ENCODE peak calls at places on chromosome 18, in five cellular contexts. D is prostate gland, J is K562, M is left ventricle myocardium inferior, Q is right atrium auricular region. C is an unnamed sample.
A peak's percentile ranks its signal among the peaks of the same experiment; 100 is the strongest.

GRCh38 chr18:62399781-62400308 is 74.7 kb downstream of the TNFRSF11A start:
- DNase-seq in M (no peak), J (no peak), D (no peak), Q (no peak), C (no peak)

GRCh38 chr18:72826736-72827135 is 41.1 kb downstream of the NETO1 start:
- DNase-seq in D (no peak), J (no peak), M (no peak), Q (no peak), C (no peak)

GRCh38 chr18:62329676-62330454 is 4.8 kb downstream of the TNFRSF11A start:
- DNase-seq in Q (peak; percentile 69), D (peak; percentile 10), J (no peak), M (peak; percentile 59), C (no peak)

GRCh38 chr18:62525611-62526010 is 2.8 kb downstream of the ZCCHC2 start:
- DNase-seq in Q (no peak), J (no peak), M (no peak), D (no peak), C (no peak)

GRCh38 chr18:28736951-28737350 is 560.0 kb upstream of the CDH2 start:
- DNase-seq in M (no peak), J (no peak), Q (no peak), D (no peak), C (no peak)

GRCh38 chr18:59885579-59886163 is 14.1 kb upstream of the PMAIP1 start:
- DNase-seq in M (no peak), J (no peak), Q (no peak), D (no peak), C (no peak)

GRCh38 chr18:68263481-68263880 is 451.4 kb downstream of the TMX3 start:
- DNase-seq in D (no peak), Q (no peak), M (no peak), J (no peak), C (no peak)

GRCh38 chr18:36309436-36310391 is 12.2 kb downstream of the FHOD3 start:
- DNase-seq in J (no peak), Q (peak; percentile 50), M (no peak), D (no peak), C (no peak)

GRCh38 chr18:11042247-11042646 is 107.1 kb downstream of the PIEZO2 start:
- DNase-seq in D (no peak), M (no peak), Q (no peak), J (no peak), C (no peak)

GRCh38 chr18:2396162-2396505 is 175.2 kb downstream of the METTL4 start:
- DNase-seq in D (no peak), M (no peak), J (no peak), Q (no peak), C (no peak)

GRCh38 chr18:45014047-45014501 is 333.4 kb downstream of the SETBP1 start:
- DNase-seq in Q (peak; percentile 62), D (no peak), J (no peak), M (no peak), C (peak; percentile 43)

GRCh38 chr18:30903566-30903965 is 139.0 kb downstream of the DSC3 start:
- DNase-seq in J (no peak), Q (no peak), D (no peak), M (no peak), C (no peak)

GRCh38 chr18:36809590-36810381 is 19.0 kb downstream of the TPGS2 start:
- DNase-seq in Q (no peak), J (peak; percentile 81), D (peak; percentile 35), M (no peak), C (peak; percentile 17)

GRCh38 chr18:62388855-62389760 is 64.0 kb downstream of the TNFRSF11A start:
- DNase-seq in Q (no peak), J (no peak), M (no peak), D (no peak), C (no peak)

GRCh38 chr18:49921278-49922037 is 108.1 kb upstream of the ACAA2 start:
- DNase-seq in M (no peak), J (no peak), Q (no peak), D (no peak), C (no peak)

GRCh38 chr18:45359275-45360009 is 255.8 kb upstream of the SLC14A2 start:
- DNase-seq in Q (no peak), J (no peak), M (no peak), D (no peak), C (no peak)

GRCh38 chr18:2240311-2240705 is 331.0 kb downstream of the METTL4 start:
- DNase-seq in J (no peak), Q (no peak), M (no peak), D (no peak), C (no peak)

GRCh38 chr18:34592961-34593382 is 117.1 kb upstream of the DTNA start:
- DNase-seq in M (peak; percentile 53), Q (peak; percentile 73), J (no peak), D (peak; percentile 14), C (peak; percentile 33)

GRCh38 chr18:62420513-62421209 is 95.6 kb downstream of the TNFRSF11A start:
- DNase-seq in Q (no peak), D (peak; percentile 41), J (peak; percentile 76), M (no peak), C (peak; percentile 36)

GRCh38 chr18:37946324-37946723 is 380.7 kb upstream of the CELF4 start:
- DNase-seq in M (no peak), Q (no peak), D (no peak), J (no peak), C (no peak)

GRCh38 chr18:53093650-53094049 is 753.7 kb downstream of the DCC start:
- DNase-seq in D (no peak), J (no peak), Q (no peak), M (no peak), C (no peak)

GRCh38 chr18:74234326-74235171 is 57.2 kb downstream of the CYB5A start:
- DNase-seq in M (no peak), D (no peak), J (no peak), Q (peak; percentile 72), C (peak; percentile 71)

GRCh38 chr18:58135806-58136331 is 91.8 kb downstream of the NEDD4L start:
- DNase-seq in M (no peak), D (no peak), Q (peak; percentile 68), J (peak; percentile 75), C (peak; percentile 47)

GRCh38 chr18:70289351-70290330 is 796 bp downstream of the SOCS6 start:
- DNase-seq in J (peak; percentile 49), M (peak; percentile 35), D (peak; percentile 11), Q (no peak), C (peak; percentile 22)

GRCh38 chr18:21704603-21705364 is at the start of gene ABHD3:
- DNase-seq in J (peak; percentile 89), M (peak; percentile 95), Q (peak; percentile 91), D (peak; percentile 94), C (peak; percentile 90)

GRCh38 chr18:21701621-21702020 is 3.0 kb downstream of the ABHD3 start:
- DNase-seq in Q (no peak), J (no peak), D (no peak), M (no peak), C (no peak)

GRCh38 chr18:21706386-21706865 is 1.9 kb upstream of the ABHD3 start:
- DNase-seq in Q (no peak), D (no peak), J (no peak), M (no peak), C (no peak)

GRCh38 chr18:21703241-21703820 is 1.2 kb downstream of the ABHD3 start:
- DNase-seq in Q (no peak), M (no peak), D (peak; percentile 19), J (peak; percentile 18), C (no peak)

DNA sequence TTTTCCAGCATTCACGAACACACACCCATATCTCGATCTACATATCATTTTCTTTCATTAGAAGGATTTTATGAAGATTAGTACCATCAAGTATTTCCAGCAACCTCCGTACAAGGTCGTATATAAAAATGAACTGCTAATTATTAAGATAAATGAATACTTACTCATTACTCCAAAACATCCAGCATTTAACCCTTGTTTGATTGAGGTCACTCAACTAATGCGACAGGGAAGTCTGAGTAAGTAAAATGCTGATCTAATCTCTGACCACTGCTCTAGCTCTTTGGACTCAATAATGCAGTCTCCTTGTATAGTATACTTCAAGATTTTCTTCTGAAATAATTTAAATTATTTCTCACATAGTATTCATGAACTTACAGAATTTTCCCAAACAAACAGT is 2.0 kb downstream of the ABHD3 start:
- DNase-seq in J (no peak), D (no peak), Q (no peak), M (no peak), C (no peak)
- H3K27ac ChIP-seq in J (no peak overlapping the region), D (no peak overlapping the region), Q (no peak overlapping the region), M (no peak overlapping the region), C (no peak overlapping the region)

DNA sequence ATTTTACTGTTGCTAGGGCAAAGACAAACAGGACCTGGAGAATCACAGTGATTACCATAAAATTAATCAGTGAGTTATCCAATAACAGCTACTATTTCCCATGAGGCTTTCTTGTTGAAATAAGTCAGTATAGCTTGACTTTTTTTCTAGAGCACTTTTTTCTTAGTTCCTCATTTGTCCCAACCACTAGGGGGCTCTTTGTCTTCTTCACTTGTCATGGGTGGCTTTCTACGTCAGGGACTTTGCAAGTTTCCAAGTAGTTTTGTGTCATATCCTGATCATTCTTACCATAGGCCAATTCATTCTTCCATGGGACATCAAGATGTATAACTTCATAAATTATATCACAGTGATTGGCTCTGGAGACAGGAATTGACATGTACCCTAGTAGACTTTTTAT is 1019.6 kb upstream of the PIK3C3 start:
- DNase-seq in M (no peak), D (no peak), Q (no peak), J (peak; percentile 11), C (no peak)
- TF ChIP-seq CTCF in M (peak; percentile 33), D (no peak), Q (no peak), J (no peak), C (no peak)

GRCh38 chr18:48456838-48457237 is 47.7 kb upstream of the ZBTB7C start:
- DNase-seq in D (no peak), J (no peak), Q (peak; percentile 18), M (no peak), C (no peak)

GRCh38 chr18:48454146-48454796 is 45.1 kb upstream of the ZBTB7C start:
- DNase-seq in D (no peak), Q (peak; percentile 48), M (no peak), J (no peak), C (no peak)

GRCh38 chr18:48453330-48454063 is 44.3 kb upstream of the ZBTB7C start:
- DNase-seq in Q (no peak), J (no peak), D (peak; percentile 17), M (no peak), C (no peak)

GRCh38 chr18:48455555-48456478 is 46.6 kb upstream of the ZBTB7C start:
- DNase-seq in Q (peak; percentile 26), M (no peak), D (no peak), J (no peak), C (no peak)

GRCh38 chr18:48452863-48453323 is 43.7 kb upstream of the ZBTB7C start:
- DNase-seq in J (no peak), M (no peak), D (peak; percentile 9), Q (no peak), C (no peak)
- H3K27me3 ChIP-seq in J (peaks cover 47% of the 10 kb centered on the region), M (no peaks in the 10 kb centered on the region), D (no peaks in the 10 kb centered on the region), Q (no peaks in the 10 kb centered on the region), C (no peaks in the 10 kb centered on the region)

DNA sequence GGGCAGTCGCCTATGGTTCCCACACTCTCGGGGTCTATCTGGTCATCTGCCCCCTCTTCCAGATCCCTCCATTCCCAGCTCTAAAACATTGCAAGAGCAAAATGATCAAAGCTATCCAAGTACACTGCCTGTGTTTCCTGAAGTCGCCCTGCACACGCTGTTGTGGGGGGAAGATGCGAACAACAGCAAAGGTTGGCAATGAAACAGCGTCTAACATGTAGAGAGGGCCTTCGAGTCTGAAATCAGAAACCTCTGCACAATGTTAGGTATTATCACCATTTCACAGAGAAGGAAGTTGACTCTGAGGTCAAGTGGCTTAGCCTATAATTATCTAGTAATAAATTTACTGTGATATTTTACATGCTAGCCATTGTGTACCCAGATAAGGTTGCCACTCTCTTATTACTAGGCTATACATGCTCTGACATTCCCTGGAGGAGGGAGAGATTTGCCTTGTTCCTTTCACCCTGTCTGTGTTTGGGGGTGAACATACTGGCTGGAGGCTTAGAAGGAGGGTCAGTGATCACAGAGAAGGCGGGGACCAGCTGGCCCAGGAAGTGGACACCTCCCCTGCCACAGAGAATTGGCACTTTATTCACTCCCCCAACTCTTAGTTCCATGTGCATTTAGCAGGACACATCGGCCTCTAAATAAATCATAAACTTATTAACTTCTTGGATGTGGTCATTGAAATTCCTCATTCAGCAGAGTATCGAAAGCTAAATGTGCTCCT is 36.8 kb downstream of the KCTD1 start:
- DNase-seq in J (no peak), M (no peak), D (no peak), Q (no peak), C (no peak)
- H3K27ac ChIP-seq in J (no peak overlapping the region), M (peak overlapping the region; percentile 68), D (peak overlapping the region; percentile 19), Q (peak overlapping the region; percentile 74), C (no peak overlapping the region)